ENCODE peak calls at places on chromosomes 4 and X, in four cellular contexts. J is NCI-H187, L is GM23338, Y is fibroblast of mammary gland. P is an unnamed sample.

GRCh38 chr4:61556277-61556676 is 356.2 kb downstream of the ADGRL3 start:
- DNase-seq in J (no peak), L (no peak), Y (no peak), P (no peak)

GRCh38 chr4:121360496-121360895 is 20.3 kb downstream of the QRFPR start:
- DNase-seq in J (no peak), L (no peak), Y (peak), P (no peak)

GRCh38 chr4:153241970-153242847 is 38.0 kb downstream of the TRIM2 start:
- DNase-seq in J (no peak), L (peak), Y (no peak), P (no peak)

GRCh38 chrX:18607966-18608365 is 63.9 kb downstream of the RS1 start:
- DNase-seq in J (no peak), L (no peak), Y (no peak), P (no peak)

GRCh38 chrX:115579327-115579726 is 18.4 kb downstream of the PLS3 start:
- DNase-seq in J (no peak), L (no peak), Y (no peak), P (no peak)

GRCh38 chrX:53287493-53288138 is 6.2 kb upstream of the IQSEC2 start:
- DNase-seq in J (no peak), L (no peak), Y (peak), P (no peak)

GRCh38 chr4:113094802-113095201 is 45.3 kb downstream of the ANK2 start:
- DNase-seq in J (no peak), L (peak), Y (peak), P (no peak)

GRCh38 chr4:155077860-155078259 is 130.6 kb upstream of the NPY2R start:
- DNase-seq in J (no peak), L (peak), Y (no peak), P (no peak)

GRCh38 chr4:13126976-13127910 is 356.9 kb downstream of the RAB28 start:
- DNase-seq in J (no peak), L (no peak), Y (no peak), P (no peak)

GRCh38 chr4:108512615-108513505 is 107.5 kb upstream of the RPL34 start:
- DNase-seq in J (no peak), L (peak), Y (peak), P (no peak)

GRCh38 chr4:158809611-158810486 is 41.0 kb downstream of the FNIP2 start:
- DNase-seq in J (no peak), L (no peak), Y (peak), P (no peak)

GRCh38 chrX:153400146-153401132 is 711 bp downstream of the PNMA6E start:
- DNase-seq in J (no peak), L (peak), Y (peak), P (no peak)

GRCh38 chrX:8921615-8922014 is 112.3 kb downstream of the FAM9B start:
- DNase-seq in J (no peak), L (no peak), Y (no peak), P (no peak)

GRCh38 chr4:23614284-23614892 is 275.5 kb downstream of the PPARGC1A start:
- DNase-seq in J (no peak), L (peak), Y (peak), P (no peak)

GRCh38 chr4:75018811-75019210 is 85.9 kb downstream of the PARM1 start:
- DNase-seq in J (no peak), L (no peak), Y (no peak), P (no peak)